ENCODE peak calls at places on chromosomes 3 and 15, in ten cellular contexts. One of them, this sample, is unnamed. For H3K4me1, the result is how much of the 10 kb centered on the place peaks cover.

GRCh38 chr15:57596301-57596855 is 4.7 kb downstream of the MYZAP start:
- DNase-seq in cardiac muscle cell: no peak
- DNase-seq in transverse colon: no peak
- DNase-seq in suprapubic skin: no peak
- DNase-seq in IMR-90: no peak
- DNase-seq in upper lobe of right lung: no peak
- DNase-seq in CD4-positive, CD25-positive, alpha-beta regulatory T cell: no peak
- DNase-seq in neural progenitor cell: no peak
- DNase-seq in heart left ventricle: no peak
- DNase-seq in H1: no peak
- DNase-seq in this sample: no peak

GRCh38 chr15:49015896-49016295 is 30.4 kb downstream of the SECISBP2L start:
- DNase-seq in upper lobe of right lung: no peak
- DNase-seq in cardiac muscle cell: no peak
- DNase-seq in H1: no peak
- DNase-seq in heart left ventricle: no peak
- DNase-seq in IMR-90: no peak
- DNase-seq in suprapubic skin: no peak
- DNase-seq in neural progenitor cell: no peak
- DNase-seq in transverse colon: no peak
- DNase-seq in CD4-positive, CD25-positive, alpha-beta regulatory T cell: no peak
- DNase-seq in this sample: no peak

GRCh38 chr3:48130321-48130881 is 57.8 kb downstream of the CDC25A start:
- DNase-seq in heart left ventricle: peak
- DNase-seq in CD4-positive, CD25-positive, alpha-beta regulatory T cell: no peak
- DNase-seq in transverse colon: peak
- DNase-seq in cardiac muscle cell: no peak
- DNase-seq in neural progenitor cell: no peak
- DNase-seq in H1: no peak
- DNase-seq in upper lobe of right lung: peak
- DNase-seq in suprapubic skin: peak
- DNase-seq in IMR-90: peak
- DNase-seq in this sample: no peak

GRCh38 chr3:42747581-42747980 is 25.5 kb downstream of the CCDC13 start:
- DNase-seq in upper lobe of right lung: no peak
- DNase-seq in suprapubic skin: no peak
- DNase-seq in neural progenitor cell: no peak
- DNase-seq in H1: no peak
- DNase-seq in transverse colon: no peak
- DNase-seq in heart left ventricle: no peak
- DNase-seq in CD4-positive, CD25-positive, alpha-beta regulatory T cell: no peak
- DNase-seq in IMR-90: no peak
- DNase-seq in cardiac muscle cell: no peak
- DNase-seq in this sample: no peak

GRCh38 chr3:30770387-30770786 is 124.1 kb downstream of the GADL1 start:
- DNase-seq in suprapubic skin: no peak
- DNase-seq in upper lobe of right lung: no peak
- DNase-seq in neural progenitor cell: no peak
- DNase-seq in IMR-90: peak
- DNase-seq in cardiac muscle cell: peak
- DNase-seq in H1: no peak
- DNase-seq in CD4-positive, CD25-positive, alpha-beta regulatory T cell: no peak
- DNase-seq in heart left ventricle: peak
- DNase-seq in transverse colon: peak
- DNase-seq in this sample: no peak

GRCh38 chr15:95684693-95685115 is 645.8 kb upstream of the NR2F2 start:
- DNase-seq in transverse colon: no peak
- DNase-seq in cardiac muscle cell: no peak
- DNase-seq in upper lobe of right lung: no peak
- DNase-seq in IMR-90: peak
- DNase-seq in neural progenitor cell: no peak
- DNase-seq in suprapubic skin: no peak
- DNase-seq in heart left ventricle: no peak
- DNase-seq in H1: no peak
- DNase-seq in CD4-positive, CD25-positive, alpha-beta regulatory T cell: no peak
- DNase-seq in this sample: no peak

GRCh38 chr3:141656771-141657170 is 81.3 kb upstream of the RNF7 start:
- DNase-seq in suprapubic skin: no peak
- DNase-seq in H1: no peak
- DNase-seq in transverse colon: no peak
- DNase-seq in IMR-90: peak
- DNase-seq in upper lobe of right lung: no peak
- DNase-seq in cardiac muscle cell: no peak
- DNase-seq in neural progenitor cell: no peak
- DNase-seq in heart left ventricle: no peak
- DNase-seq in CD4-positive, CD25-positive, alpha-beta regulatory T cell: no peak
- DNase-seq in this sample: no peak

GRCh38 chr3:160023476-160023875 is 34.8 kb downstream of the IL12A start:
- DNase-seq in H1: no peak
- DNase-seq in neural progenitor cell: no peak
- DNase-seq in suprapubic skin: no peak
- DNase-seq in IMR-90: peak
- DNase-seq in transverse colon: no peak
- DNase-seq in CD4-positive, CD25-positive, alpha-beta regulatory T cell: no peak
- DNase-seq in heart left ventricle: no peak
- DNase-seq in upper lobe of right lung: no peak
- DNase-seq in cardiac muscle cell: no peak
- DNase-seq in this sample: no peak

GRCh38 chr15:64857421-64857820 is 15.7 kb downstream of the PLEKHO2 start:
- DNase-seq in transverse colon: no peak
- DNase-seq in heart left ventricle: no peak
- DNase-seq in CD4-positive, CD25-positive, alpha-beta regulatory T cell: no peak
- DNase-seq in neural progenitor cell: peak
- DNase-seq in cardiac muscle cell: no peak
- DNase-seq in H1: no peak
- DNase-seq in IMR-90: peak
- DNase-seq in suprapubic skin: no peak
- DNase-seq in upper lobe of right lung: no peak
- DNase-seq in this sample: no peak

GRCh38 chr3:129398803-129399144 is 29.7 kb downstream of the EFCAB12 start:
- DNase-seq in H1: no peak
- DNase-seq in upper lobe of right lung: no peak
- DNase-seq in suprapubic skin: no peak
- DNase-seq in CD4-positive, CD25-positive, alpha-beta regulatory T cell: no peak
- DNase-seq in heart left ventricle: peak
- DNase-seq in neural progenitor cell: peak
- DNase-seq in IMR-90: peak
- DNase-seq in transverse colon: peak
- DNase-seq in cardiac muscle cell: peak
- DNase-seq in this sample: no peak

GRCh38 chr15:35506272-35506870 is 39.6 kb downstream of the DPH6 start:
- DNase-seq in IMR-90: no peak
- DNase-seq in suprapubic skin: no peak
- DNase-seq in H1: no peak
- DNase-seq in heart left ventricle: no peak
- DNase-seq in cardiac muscle cell: no peak
- DNase-seq in upper lobe of right lung: no peak
- DNase-seq in CD4-positive, CD25-positive, alpha-beta regulatory T cell: no peak
- DNase-seq in transverse colon: no peak
- DNase-seq in neural progenitor cell: peak
- DNase-seq in this sample: no peak

GRCh38 chr3:40616420-40616819 is 91.7 kb downstream of the ZNF621 start:
- DNase-seq in transverse colon: no peak
- DNase-seq in IMR-90: no peak
- DNase-seq in neural progenitor cell: peak
- DNase-seq in suprapubic skin: no peak
- DNase-seq in CD4-positive, CD25-positive, alpha-beta regulatory T cell: no peak
- DNase-seq in H1: no peak
- DNase-seq in heart left ventricle: no peak
- DNase-seq in cardiac muscle cell: peak
- DNase-seq in upper lobe of right lung: no peak
- DNase-seq in this sample: no peak

GRCh38 chr15:82810061-82810862 is 834 bp downstream of the WHAMM start:
- DNase-seq in suprapubic skin: peak
- DNase-seq in neural progenitor cell: peak
- DNase-seq in upper lobe of right lung: peak
- DNase-seq in transverse colon: peak
- DNase-seq in cardiac muscle cell: peak
- DNase-seq in heart left ventricle: peak
- DNase-seq in H1: no peak
- DNase-seq in CD4-positive, CD25-positive, alpha-beta regulatory T cell: peak
- DNase-seq in IMR-90: peak
- DNase-seq in this sample: peak

GRCh38 chr3:59654953-59655430 is 605.2 kb upstream of the CFAP20DC start:
- DNase-seq in upper lobe of right lung: no peak
- DNase-seq in cardiac muscle cell: no peak
- DNase-seq in IMR-90: no peak
- DNase-seq in heart left ventricle: no peak
- DNase-seq in transverse colon: no peak
- DNase-seq in H1: no peak
- DNase-seq in neural progenitor cell: no peak
- DNase-seq in CD4-positive, CD25-positive, alpha-beta regulatory T cell: no peak
- DNase-seq in suprapubic skin: no peak
- DNase-seq in this sample: no peak

GRCh38 chr3:194632983-194633348 is 253 bp downstream of the TMEM44 start:
- DNase-seq in IMR-90: no peak
- DNase-seq in upper lobe of right lung: peak
- DNase-seq in heart left ventricle: peak
- DNase-seq in CD4-positive, CD25-positive, alpha-beta regulatory T cell: no peak
- DNase-seq in H1: no peak
- DNase-seq in transverse colon: peak
- DNase-seq in neural progenitor cell: no peak
- DNase-seq in suprapubic skin: no peak
- DNase-seq in cardiac muscle cell: no peak
- DNase-seq in this sample: no peak

GRCh38 chr3:180979949-180980348 is 9.6 kb downstream of the DNAJC19 start:
- DNase-seq in heart left ventricle: no peak
- DNase-seq in CD4-positive, CD25-positive, alpha-beta regulatory T cell: no peak
- DNase-seq in upper lobe of right lung: no peak
- DNase-seq in H1: no peak
- DNase-seq in neural progenitor cell: no peak
- DNase-seq in IMR-90: no peak
- DNase-seq in cardiac muscle cell: no peak
- DNase-seq in transverse colon: no peak
- DNase-seq in suprapubic skin: no peak
- DNase-seq in this sample: no peak

GRCh38 chr3:180977498-180977897 is 12.0 kb downstream of the DNAJC19 start:
- DNase-seq in transverse colon: no peak
- DNase-seq in IMR-90: no peak
- DNase-seq in upper lobe of right lung: no peak
- DNase-seq in suprapubic skin: no peak
- DNase-seq in cardiac muscle cell: no peak
- DNase-seq in heart left ventricle: no peak
- DNase-seq in neural progenitor cell: no peak
- DNase-seq in CD4-positive, CD25-positive, alpha-beta regulatory T cell: no peak
- DNase-seq in H1: no peak
- DNase-seq in this sample: no peak

GRCh38 chr3:180983136-180983535 is 6.4 kb downstream of the DNAJC19 start:
- DNase-seq in cardiac muscle cell: no peak
- DNase-seq in CD4-positive, CD25-positive, alpha-beta regulatory T cell: no peak
- DNase-seq in heart left ventricle: no peak
- DNase-seq in upper lobe of right lung: no peak
- DNase-seq in IMR-90: no peak
- DNase-seq in neural progenitor cell: no peak
- DNase-seq in H1: no peak
- DNase-seq in suprapubic skin: no peak
- DNase-seq in transverse colon: no peak
- DNase-seq in this sample: no peak

GRCh38 chr3:180980612-180981011 is 8.9 kb downstream of the DNAJC19 start:
- DNase-seq in CD4-positive, CD25-positive, alpha-beta regulatory T cell: no peak
- DNase-seq in H1: no peak
- DNase-seq in upper lobe of right lung: no peak
- DNase-seq in heart left ventricle: no peak
- DNase-seq in neural progenitor cell: no peak
- DNase-seq in suprapubic skin: no peak
- DNase-seq in cardiac muscle cell: peak
- DNase-seq in transverse colon: no peak
- DNase-seq in IMR-90: peak
- DNase-seq in this sample: no peak

DNA sequence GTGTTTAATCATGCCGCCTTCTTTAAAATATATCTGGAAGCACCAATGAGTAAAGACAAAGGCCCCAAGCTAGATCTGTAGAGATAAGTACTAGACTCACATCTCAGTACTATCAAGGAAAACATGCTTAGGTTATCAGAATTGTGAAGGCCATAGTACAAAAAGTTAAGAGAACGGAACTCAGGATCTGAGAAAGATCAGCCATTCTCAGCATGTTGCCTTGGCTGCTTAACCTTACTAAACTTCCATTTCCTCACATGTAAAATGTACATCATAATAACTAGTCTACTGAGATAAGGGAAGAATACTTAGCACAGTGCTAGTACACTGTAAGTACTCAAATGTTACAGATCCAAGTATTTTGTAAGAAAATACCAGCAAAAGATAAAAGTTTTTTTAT is 7.6 kb downstream of the DNAJC19 start:
- DNase-seq in transverse colon: no peak
- DNase-seq in H1: no peak
- DNase-seq in cardiac muscle cell: no peak
- DNase-seq in heart left ventricle: no peak
- DNase-seq in CD4-positive, CD25-positive, alpha-beta regulatory T cell: no peak
- DNase-seq in suprapubic skin: no peak
- DNase-seq in neural progenitor cell: no peak
- DNase-seq in IMR-90: no peak
- DNase-seq in upper lobe of right lung: no peak
- DNase-seq in this sample: no peak
- H3K4me1 ChIP-seq in transverse colon: under half
- H3K4me1 ChIP-seq in H1: under half
- H3K4me1 ChIP-seq in cardiac muscle cell: under half
- H3K4me1 ChIP-seq in heart left ventricle: under half
- H3K4me1 ChIP-seq in CD4-positive, CD25-positive, alpha-beta regulatory T cell: under half
- H3K4me1 ChIP-seq in suprapubic skin: under half
- H3K4me1 ChIP-seq in neural progenitor cell: under half
- H3K4me1 ChIP-seq in IMR-90: under half
- H3K4me1 ChIP-seq in upper lobe of right lung: under half
- H3K4me1 ChIP-seq in this sample: under half

GRCh38 chr15:44675911-44676310 is 12.4 kb upstream of the SPG11 start:
- DNase-seq in H1: no peak
- DNase-seq in CD4-positive, CD25-positive, alpha-beta regulatory T cell: no peak
- DNase-seq in cardiac muscle cell: no peak
- DNase-seq in IMR-90: no peak
- DNase-seq in heart left ventricle: no peak
- DNase-seq in suprapubic skin: no peak
- DNase-seq in neural progenitor cell: no peak
- DNase-seq in transverse colon: no peak
- DNase-seq in upper lobe of right lung: no peak
- DNase-seq in this sample: no peak
- H3K4me1 ChIP-seq in H1: under half
- H3K4me1 ChIP-seq in CD4-positive, CD25-positive, alpha-beta regulatory T cell: half or more
- H3K4me1 ChIP-seq in cardiac muscle cell: under half
- H3K4me1 ChIP-seq in IMR-90: under half
- H3K4me1 ChIP-seq in heart left ventricle: under half
- H3K4me1 ChIP-seq in suprapubic skin: under half
- H3K4me1 ChIP-seq in neural progenitor cell: under half
- H3K4me1 ChIP-seq in transverse colon: under half
- H3K4me1 ChIP-seq in upper lobe of right lung: under half
- H3K4me1 ChIP-seq in this sample: half or more

GRCh38 chr3:123289336-123290106 is 87.8 kb downstream of the SEC22A start:
- DNase-seq in H1: no peak
- DNase-seq in suprapubic skin: no peak
- DNase-seq in IMR-90: no peak
- DNase-seq in transverse colon: no peak
- DNase-seq in upper lobe of right lung: no peak
- DNase-seq in heart left ventricle: no peak
- DNase-seq in neural progenitor cell: no peak
- DNase-seq in CD4-positive, CD25-positive, alpha-beta regulatory T cell: no peak
- DNase-seq in cardiac muscle cell: no peak
- DNase-seq in this sample: no peak
- H3K4me1 ChIP-seq in H1: under half
- H3K4me1 ChIP-seq in suprapubic skin: under half
- H3K4me1 ChIP-seq in IMR-90: under half
- H3K4me1 ChIP-seq in transverse colon: under half
- H3K4me1 ChIP-seq in upper lobe of right lung: under half
- H3K4me1 ChIP-seq in heart left ventricle: under half
- H3K4me1 ChIP-seq in neural progenitor cell: under half
- H3K4me1 ChIP-seq in CD4-positive, CD25-positive, alpha-beta regulatory T cell: under half
- H3K4me1 ChIP-seq in cardiac muscle cell: under half
- H3K4me1 ChIP-seq in this sample: under half

GRCh38 chr3:50164984-50165383 is 9.9 kb downstream of the SEMA3F start:
- DNase-seq in upper lobe of right lung: no peak
- DNase-seq in IMR-90: no peak
- DNase-seq in neural progenitor cell: no peak
- DNase-seq in cardiac muscle cell: no peak
- DNase-seq in CD4-positive, CD25-positive, alpha-beta regulatory T cell: no peak
- DNase-seq in transverse colon: no peak
- DNase-seq in H1: no peak
- DNase-seq in suprapubic skin: no peak
- DNase-seq in heart left ventricle: no peak
- DNase-seq in this sample: no peak
- H3K4me1 ChIP-seq in upper lobe of right lung: half or more
- H3K4me1 ChIP-seq in IMR-90: half or more
- H3K4me1 ChIP-seq in neural progenitor cell: half or more
- H3K4me1 ChIP-seq in cardiac muscle cell: under half
- H3K4me1 ChIP-seq in CD4-positive, CD25-positive, alpha-beta regulatory T cell: under half
- H3K4me1 ChIP-seq in transverse colon: half or more
- H3K4me1 ChIP-seq in H1: under half
- H3K4me1 ChIP-seq in suprapubic skin: half or more
- H3K4me1 ChIP-seq in heart left ventricle: half or more
- H3K4me1 ChIP-seq in this sample: under half